ENCODE peak calls at places on chromosomes 2 and 18, in seven cellular contexts. One of them, this sample, is unnamed.
A peak's percentile ranks its signal among the peaks of the same experiment; 100 is the strongest.

GRCh38 chr2:172098650-172099471 is 3.8 kb downstream of the DLX2 start:
- DNase-seq in A549: peak; percentile 77
- DNase-seq in SJSA1: peak; percentile 97
- DNase-seq in nephron progenitor cell: peak; percentile 81
- DNase-seq in left ventricle myocardium inferior: no peak
- DNase-seq in fibroblast of mammary gland: peak; percentile 61
- DNase-seq in transverse colon: peak; percentile 34
- DNase-seq in this sample: no peak

GRCh38 chr18:30572214-30572613 is 470.3 kb downstream of the DSC3 start:
- DNase-seq in A549: no peak
- DNase-seq in SJSA1: no peak
- DNase-seq in nephron progenitor cell: no peak
- DNase-seq in left ventricle myocardium inferior: no peak
- DNase-seq in fibroblast of mammary gland: no peak
- DNase-seq in transverse colon: no peak
- DNase-seq in this sample: no peak

GRCh38 chr2:136381722-136382633 is 264.0 kb upstream of the CXCR4 start:
- DNase-seq in A549: no peak
- DNase-seq in SJSA1: no peak
- DNase-seq in nephron progenitor cell: no peak
- DNase-seq in left ventricle myocardium inferior: no peak
- DNase-seq in fibroblast of mammary gland: no peak
- DNase-seq in transverse colon: peak; percentile 71
- DNase-seq in this sample: no peak

GRCh38 chr2:50318147-50318546 is 713.8 kb downstream of the NRXN1 start:
- DNase-seq in A549: no peak
- DNase-seq in SJSA1: no peak
- DNase-seq in nephron progenitor cell: no peak
- DNase-seq in left ventricle myocardium inferior: no peak
- DNase-seq in fibroblast of mammary gland: no peak
- DNase-seq in transverse colon: no peak
- DNase-seq in this sample: no peak

GRCh38 chr2:127197475-127198385 is 22.4 kb downstream of the CYP27C1 start:
- DNase-seq in A549: peak; percentile 79
- DNase-seq in SJSA1: peak; percentile 50
- DNase-seq in nephron progenitor cell: peak; percentile 74
- DNase-seq in left ventricle myocardium inferior: peak; percentile 44
- DNase-seq in fibroblast of mammary gland: peak; percentile 58
- DNase-seq in transverse colon: peak; percentile 77
- DNase-seq in this sample: peak; percentile 76

GRCh38 chr2:23630961-23631360 is 246.0 kb downstream of the KLHL29 start:
- DNase-seq in A549: no peak
- DNase-seq in SJSA1: no peak
- DNase-seq in nephron progenitor cell: no peak
- DNase-seq in left ventricle myocardium inferior: no peak
- DNase-seq in fibroblast of mammary gland: no peak
- DNase-seq in transverse colon: no peak
- DNase-seq in this sample: no peak

GRCh38 chr2:149601141-149601796 is 13.7 kb upstream of the MMADHC start:
- DNase-seq in A549: no peak
- DNase-seq in SJSA1: no peak
- DNase-seq in nephron progenitor cell: no peak
- DNase-seq in left ventricle myocardium inferior: no peak
- DNase-seq in fibroblast of mammary gland: peak; percentile 52
- DNase-seq in transverse colon: no peak
- DNase-seq in this sample: no peak

GRCh38 chr2:20050104-20050711 is 1.2 kb downstream of the LAPTM4A start:
- DNase-seq in A549: no peak
- DNase-seq in SJSA1: peak; percentile 44
- DNase-seq in nephron progenitor cell: no peak
- DNase-seq in left ventricle myocardium inferior: no peak
- DNase-seq in fibroblast of mammary gland: peak; percentile 92
- DNase-seq in transverse colon: peak; percentile 36
- DNase-seq in this sample: no peak

GRCh38 chr2:209713219-209713618 is 58.4 kb upstream of the UNC80 start:
- DNase-seq in A549: no peak
- DNase-seq in SJSA1: no peak
- DNase-seq in nephron progenitor cell: no peak
- DNase-seq in left ventricle myocardium inferior: no peak
- DNase-seq in fibroblast of mammary gland: no peak
- DNase-seq in transverse colon: no peak
- DNase-seq in this sample: no peak

GRCh38 chr2:75157435-75157834 is 41.9 kb downstream of the TACR1 start:
- DNase-seq in A549: no peak
- DNase-seq in SJSA1: no peak
- DNase-seq in nephron progenitor cell: no peak
- DNase-seq in left ventricle myocardium inferior: no peak
- DNase-seq in fibroblast of mammary gland: peak; percentile 18
- DNase-seq in transverse colon: no peak
- DNase-seq in this sample: no peak

GRCh38 chr2:191148766-191149165 is 2.0 kb downstream of the STAT4 start:
- DNase-seq in A549: no peak
- DNase-seq in SJSA1: no peak
- DNase-seq in nephron progenitor cell: no peak
- DNase-seq in left ventricle myocardium inferior: no peak
- DNase-seq in fibroblast of mammary gland: no peak
- DNase-seq in transverse colon: no peak
- DNase-seq in this sample: no peak

GRCh38 chr2:197073701-197074433 is 147.4 kb upstream of the PGAP1 start:
- DNase-seq in A549: no peak
- DNase-seq in SJSA1: no peak
- DNase-seq in nephron progenitor cell: no peak
- DNase-seq in left ventricle myocardium inferior: peak; percentile 81
- DNase-seq in fibroblast of mammary gland: peak; percentile 24
- DNase-seq in transverse colon: no peak
- DNase-seq in this sample: peak; percentile 89

GRCh38 chr2:105038383-105039061 is 653 bp downstream of the MRPS9 start:
- DNase-seq in A549: peak; percentile 1
- DNase-seq in SJSA1: no peak
- DNase-seq in nephron progenitor cell: no peak
- DNase-seq in left ventricle myocardium inferior: no peak
- DNase-seq in fibroblast of mammary gland: peak; percentile 9
- DNase-seq in transverse colon: no peak
- DNase-seq in this sample: no peak

GRCh38 chr18:11004951-11005350 is 144.4 kb downstream of the PIEZO2 start:
- DNase-seq in A549: no peak
- DNase-seq in SJSA1: no peak
- DNase-seq in nephron progenitor cell: no peak
- DNase-seq in left ventricle myocardium inferior: no peak
- DNase-seq in fibroblast of mammary gland: no peak
- DNase-seq in transverse colon: no peak
- DNase-seq in this sample: no peak

GRCh38 chr2:15275341-15275740 is 285.8 kb downstream of the NBAS start:
- DNase-seq in A549: no peak
- DNase-seq in SJSA1: no peak
- DNase-seq in nephron progenitor cell: no peak
- DNase-seq in left ventricle myocardium inferior: no peak
- DNase-seq in fibroblast of mammary gland: no peak
- DNase-seq in transverse colon: no peak
- DNase-seq in this sample: no peak

This sample was measured in Right ventricle myocardium superior.